ENCODE peak calls at places on chromosomes 5 and 9, in four cellular contexts. F, A, G and S are unnamed samples.

GRCh38 chr5:96601811-96602244 is 60.3 kb upstream of the CAST start:
- DNase-seq in F (peak; percentile 16), G (peak; percentile 66), A (no peak), S (peak; percentile 56)

GRCh38 chr9:137339045-137339444 is 37.0 kb upstream of the NRARP start:
- DNase-seq in F (no peak), A (no peak), G (no peak), S (no peak)

GRCh38 chr9:27125030-27125429 is 16.0 kb downstream of the TEK start:
- DNase-seq in F (no peak), A (no peak), G (no peak), S (no peak)

GRCh38 chr5:112586596-112587062 is 151.1 kb upstream of the APC start:
- DNase-seq in F (peak; percentile 21), G (peak; percentile 80), A (no peak), S (peak; percentile 58)

GRCh38 chr5:148352696-148353095 is 17.3 kb downstream of the SPINK9 start:
- DNase-seq in F (no peak), A (no peak), G (no peak), S (no peak)

GRCh38 chr5:179806250-179807045 is at the start of gene MGAT4B:
- DNase-seq in A (no peak), F (no peak), G (peak; percentile 87), S (no peak)

GRCh38 chr9:92425578-92425977 is 1.3 kb upstream of the OMD start:
- DNase-seq in G (no peak), F (no peak), A (no peak), S (no peak)

GRCh38 chr9:2116073-2116472 is 100.9 kb downstream of the SMARCA2 start:
- DNase-seq in A (no peak), G (peak; percentile 10), F (no peak), S (peak; percentile 7)

GRCh38 chr5:72138943-72139467 is 31.7 kb downstream of the MAP1B start:
- DNase-seq in F (peak; percentile 15), G (peak; percentile 44), A (no peak), S (no peak)

GRCh38 chr9:137316012-137316981 is 14.2 kb upstream of the NRARP start:
- DNase-seq in G (peak; percentile 86), F (no peak), A (no peak), S (no peak)

GRCh38 chr5:10289353-10289752 is 18.3 kb downstream of the CMBL start:
- DNase-seq in F (no peak), G (no peak), A (no peak), S (no peak)

GRCh38 chr5:133408322-133408721 is 204.0 kb downstream of the FSTL4 start:
- DNase-seq in G (no peak), F (no peak), A (no peak), S (no peak)

GRCh38 chr9:94164756-94165549 is 80.7 kb downstream of the PTPDC1 start:
- DNase-seq in F (no peak), A (no peak), G (no peak), S (no peak)

GRCh38 chr5:140217299-140218026 is 42.5 kb downstream of the CYSTM1 start:
- DNase-seq in A (no peak), G (peak; percentile 89), F (no peak), S (no peak)

GRCh38 chr5:143198332-143198731 is 205.2 kb downstream of the NR3C1 start:
- DNase-seq in A (no peak), F (no peak), G (no peak), S (peak; percentile 65)

GRCh38 chr5:147763791-147764525 is 18.6 kb downstream of the JAKMIP2 start:
- DNase-seq in G (no peak), F (no peak), A (no peak), S (peak; percentile 15)

GRCh38 chr5:21806943-21807342 is 1046.2 kb downstream of the CDH12 start:
- DNase-seq in A (no peak), F (no peak), G (no peak), S (no peak)

GRCh38 chr5:129101794-129102193 is 7.2 kb downstream of the ISOC1 start:
- DNase-seq in G (no peak), A (no peak), F (no peak), S (no peak)

GRCh38 chr5:76855961-76856360 is 6.1 kb downstream of the S100Z start:
- DNase-seq in F (no peak), G (peak; percentile 62), A (no peak), S (no peak)

GRCh38 chr5:9173281-9174048 is 372.4 kb downstream of the SEMA5A start:
- DNase-seq in F (no peak), A (no peak), G (no peak), S (no peak)

GRCh38 chr5:777756-778161 is 6.8 kb downstream of the ZDHHC11B start:
- DNase-seq in A (no peak), F (no peak), G (peak; percentile 62), S (no peak)

GRCh38 chr5:73031839-73032238 is 76.0 kb downstream of the FCHO2 start:
- DNase-seq in F (no peak), A (no peak), G (peak; percentile 12), S (no peak)

GRCh38 chr9:96072930-96073329 is 197.4 kb downstream of the ERCC6L2 start:
- DNase-seq in G (no peak), A (no peak), F (no peak), S (no peak)

GRCh38 chr9:96068511-96068910 is 193.0 kb downstream of the ERCC6L2 start:
- DNase-seq in G (no peak), F (no peak), A (no peak), S (no peak)

GRCh38 chr9:96069821-96070220 is 194.3 kb downstream of the ERCC6L2 start:
- DNase-seq in G (no peak), A (no peak), F (no peak), S (no peak)

GRCh38 chr9:96073531-96074284 is 198.2 kb downstream of the ERCC6L2 start:
- DNase-seq in A (no peak), G (no peak), F (no peak), S (no peak)

GRCh38 chr9:96071245-96072124 is 196.0 kb downstream of the ERCC6L2 start:
- DNase-seq in F (no peak), A (no peak), G (peak; percentile 32), S (peak; percentile 16)
- TF ChIP-seq CBX5 in F (no peak), A (no peak), G (no peak), S (no peak)

GRCh38 chr9:129225815-129226214 is 47.8 kb upstream of the IER5L start:
- DNase-seq in G (peak; percentile 42), F (no peak), A (no peak), S (no peak)
- TF ChIP-seq CBX5 in G (no peak), F (no peak), A (no peak), S (no peak)

GRCh38 chr5:42828661-42829060 is 17.0 kb upstream of the SELENOP start:
- DNase-seq in G (no peak), F (no peak), A (no peak), S (no peak)
- TF ChIP-seq CBX5 in G (no peak), F (no peak), A (no peak), S (no peak)

GRCh38 chr5:132209131-132209530 is 18.5 kb downstream of the P4HA2 start:
- DNase-seq in F (no peak), A (no peak), G (no peak), S (no peak)
- TF ChIP-seq CBX5 in F (no peak), A (no peak), G (no peak), S (no peak)